ENCODE peak calls at places on chromosome X, in six cellular contexts. N is adrenal gland, P is cardiac fibroblast, J is K562, D is tibial nerve, R is IMR-90. L is an unnamed sample.

GRCh38 chrX:154739952-154740351 is 10.9 kb downstream of the GAB3 start:
- DNase-seq in P (no peak), D (no peak), R (no peak), J (no peak), N (no peak), L (no peak)

GRCh38 chrX:19811807-19812604 is 75.4 kb downstream of the SH3KBP1 start:
- DNase-seq in N (no peak), D (no peak), R (peak), J (no peak), P (peak), L (no peak)

GRCh38 chrX:47976254-47977151 is 27.3 kb downstream of the ZNF182 start:
- DNase-seq in D (no peak), R (no peak), P (no peak), N (no peak), J (no peak), L (no peak)

GRCh38 chrX:1601768-1602085 is 10.3 kb downstream of the AKAP17A start:
- DNase-seq in J (no peak), D (no peak), N (no peak), R (no peak), P (no peak), L (no peak)

GRCh38 chrX:15942307-15942706 is 87.7 kb upstream of the AP1S2 start:
- DNase-seq in D (no peak), P (no peak), J (no peak), N (no peak), R (no peak), L (no peak)

GRCh38 chrX:123626962-123627361 is 105.9 kb downstream of the THOC2 start:
- DNase-seq in J (no peak), P (peak), D (no peak), R (peak), N (no peak), L (no peak)

GRCh38 chrX:54029543-54030143 is 14.6 kb downstream of the PHF8 start:
- DNase-seq in J (no peak), P (no peak), D (no peak), R (no peak), N (no peak), L (no peak)

GRCh38 chrX:48090123-48090522 is 18.7 kb upstream of the ZNF630 start:
- DNase-seq in N (no peak), R (no peak), J (no peak), P (no peak), D (no peak), L (no peak)

GRCh38 chrX:54564942-54565341 is 34.9 kb downstream of the GNL3L start:
- DNase-seq in R (peak), P (peak), J (no peak), N (no peak), D (no peak), L (no peak)

GRCh38 chrX:107629533-107629909 is 1.2 kb downstream of the PRPS1 start:
- DNase-seq in R (peak), P (peak), J (peak), D (peak), N (no peak), L (no peak)

GRCh38 chrX:107673933-107674479 is 45.7 kb downstream of the PRPS1 start:
- DNase-seq in D (peak), J (peak), P (peak), R (no peak), N (peak), L (no peak)

GRCh38 chrX:47179221-47179927 is 14.3 kb upstream of the UBA1 start:
- DNase-seq in N (peak), R (no peak), J (no peak), D (no peak), P (peak), L (no peak)

GRCh38 chrX:30865020-30865419 is 24.0 kb downstream of the TAB3 start:
- DNase-seq in J (peak), D (no peak), R (no peak), P (peak), N (no peak), L (no peak)

GRCh38 chrX:130413415-130413814 is 11.6 kb downstream of the RBMX2 start:
- DNase-seq in P (peak), J (no peak), N (no peak), R (no peak), D (no peak), L (no peak)

GRCh38 chrX:154096140-154097002 is 1.1 kb downstream of the MECP2 start:
- DNase-seq in R (peak), P (peak), N (peak), D (no peak), J (peak), L (no peak)

GRCh38 chrX:81308086-81308852 is 106.4 kb downstream of the SH3BGRL start:
- DNase-seq in J (no peak), R (no peak), P (no peak), N (no peak), D (no peak), L (no peak)

GRCh38 chrX:101958139-101958538 is 26.3 kb upstream of the ZMAT1 start:
- DNase-seq in R (peak), P (peak), J (no peak), D (no peak), N (no peak), L (no peak)

GRCh38 chrX:135345328-135345645 is 36.0 kb downstream of the ETDC start:
- DNase-seq in N (peak), J (no peak), P (peak), R (peak), D (peak), L (no peak)

GRCh38 chrX:73214366-73215094 is at the start of gene NAP1L2:
- DNase-seq in D (peak), P (peak), R (no peak), N (peak), J (no peak), L (no peak)

GRCh38 chrX:47562615-47563243 is 1.7 kb downstream of the ARAF start:
- DNase-seq in J (no peak), D (no peak), P (peak), R (no peak), N (no peak), L (no peak)

GRCh38 chrX:152641996-152642395 is 4.3 kb downstream of the GABRQ start:
- DNase-seq in R (peak), D (no peak), P (peak), N (no peak), J (peak), L (no peak)
- TF ChIP-seq CTCF in R (no peak), D (no peak), P (no peak), N (no peak), J (peak), L (no peak)

DNA sequence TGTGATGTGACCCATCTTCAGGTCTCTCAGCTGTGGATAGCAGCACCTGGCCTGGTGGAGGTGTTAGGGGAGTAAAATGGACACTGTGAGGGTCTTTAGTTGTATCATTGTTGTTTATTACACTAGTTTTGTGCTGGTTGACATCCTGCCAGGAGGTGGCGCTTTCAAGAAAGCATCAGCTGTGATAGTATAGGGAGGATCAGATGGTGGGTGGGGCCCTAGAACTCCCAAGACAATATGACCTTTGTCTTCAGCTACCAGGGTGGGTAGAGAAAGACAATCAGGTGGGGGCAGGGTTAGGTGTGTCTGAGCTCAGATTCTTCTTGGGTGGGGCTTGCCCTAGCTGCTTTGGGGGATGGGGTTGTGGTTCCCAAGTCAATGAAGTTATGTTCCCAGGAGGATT is 162.8 kb downstream of the PPP1R2C start:
- DNase-seq in R (no peak), N (no peak), D (no peak), P (no peak), J (no peak), L (no peak)
- TF ChIP-seq CTCF in R (no peak), N (no peak), D (no peak), P (no peak), J (peak), L (peak)

GRCh38 chrX:131728295-131729145 is 184.6 kb downstream of the OR13H1 start:
- DNase-seq in N (peak), D (no peak), R (peak), P (no peak), J (no peak), L (no peak)
- TF ChIP-seq CTCF in N (peak), D (peak), R (peak), P (no peak), J (no peak), L (no peak)

GRCh38 chrX:131821945-131822622 is 201.0 kb upstream of the STK26 start:
- DNase-seq in P (no peak), D (no peak), J (no peak), R (peak), N (peak), L (no peak)

GRCh38 chrX:131812847-131813825 is 210.0 kb upstream of the STK26 start:
- DNase-seq in P (peak), N (peak), D (peak), J (peak), R (peak), L (no peak)

GRCh38 chrX:131818297-131818936 is 204.7 kb upstream of the STK26 start:
- DNase-seq in J (no peak), R (no peak), P (no peak), D (no peak), N (no peak), L (no peak)

DNA sequence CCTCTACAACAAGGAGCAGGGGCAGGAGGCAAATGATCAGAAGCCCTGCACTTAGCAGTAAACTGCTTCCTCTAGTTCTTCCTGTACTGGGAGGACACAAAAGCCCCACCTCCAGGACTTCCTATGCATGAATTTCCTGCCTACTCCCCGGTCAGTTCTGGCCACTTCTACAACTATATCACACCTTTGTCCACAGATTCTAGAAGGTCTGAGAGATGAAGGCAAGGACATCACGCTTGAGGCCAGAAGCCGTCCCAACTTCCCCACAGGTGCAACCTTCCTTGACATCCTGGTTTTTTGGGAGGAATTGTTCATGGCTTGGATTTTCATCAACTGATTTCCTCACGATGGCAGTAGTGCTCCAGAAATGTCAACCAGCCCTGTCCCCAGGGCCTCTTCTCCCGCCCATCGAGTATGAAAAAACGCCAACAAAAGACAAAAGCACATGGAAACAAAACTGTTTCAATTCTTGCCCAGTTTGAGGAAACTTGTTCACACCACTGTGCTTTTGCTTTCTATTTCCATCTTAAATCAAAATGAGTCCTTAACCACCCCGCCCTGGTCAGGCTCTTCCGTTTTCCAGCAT is 206.5 kb upstream of the STK26 start:
- DNase-seq in D (peak), J (no peak), R (peak), N (peak), P (no peak), L (no peak)
- TF ChIP-seq CTCF in D (peak), J (no peak), R (peak), N (peak), P (no peak), L (no peak)

GRCh38 chrX:17376381-17377046 is 1.5 kb downstream of the NHS start:
- DNase-seq in R (no peak), J (no peak), P (peak), N (peak), D (peak), L (no peak)
- TF ChIP-seq CTCF in R (no peak), J (no peak), P (no peak), N (no peak), D (no peak), L (no peak)

DNA sequence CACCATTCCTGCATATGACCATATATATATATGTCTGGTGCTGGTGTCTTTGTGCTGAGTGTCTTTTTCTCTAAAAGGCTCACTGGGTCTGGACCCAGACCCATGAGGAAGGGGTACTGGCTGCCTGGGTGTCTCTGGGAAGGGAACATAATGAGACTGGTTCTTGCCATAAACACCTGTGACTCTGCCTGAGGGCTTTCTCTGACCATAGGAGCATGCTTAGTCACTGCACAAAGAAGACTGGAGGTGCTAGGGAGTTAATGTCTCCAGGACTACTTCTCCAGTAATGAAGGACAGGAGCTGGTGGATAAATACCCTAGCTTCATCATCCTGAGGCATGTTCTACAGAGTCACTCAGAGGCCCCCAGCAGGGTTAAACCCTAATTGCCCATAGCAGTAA is 47.1 kb upstream of the CASK start:
- DNase-seq in D (no peak), J (no peak), R (no peak), N (no peak), P (no peak), L (no peak)
- TF ChIP-seq CTCF in D (no peak), J (no peak), R (no peak), N (no peak), P (no peak), L (no peak)

GRCh38 chrX:32408389-32408788 is 803.0 kb downstream of the DMD start:
- DNase-seq in P (peak), D (no peak), N (no peak), J (no peak), R (no peak), L (no peak)
- TF ChIP-seq CTCF in P (peak), D (no peak), N (no peak), J (no peak), R (peak), L (peak)

GRCh38 chrX:70281951-70282350 is at the start of gene RAB41:
- DNase-seq in N (no peak), R (no peak), D (no peak), J (peak), P (no peak), L (no peak)

GRCh38 chrX:70280573-70280972 is 1.4 kb upstream of the RAB41 start:
- DNase-seq in R (no peak), J (no peak), N (no peak), P (no peak), D (no peak), L (no peak)

GRCh38 chrX:70279081-70279480 is 2.9 kb upstream of the RAB41 start:
- DNase-seq in P (no peak), J (no peak), R (no peak), N (no peak), D (no peak), L (no peak)
- TF ChIP-seq CTCF in P (no peak), J (no peak), R (no peak), N (no peak), D (no peak), L (no peak)

GRCh38 chrX:118675336-118675965 is 52.0 kb upstream of the IL13RA1 start:
- DNase-seq in J (no peak), R (no peak), P (no peak), D (no peak), N (no peak), L (no peak)

GRCh38 chrX:118677318-118677717 is 50.1 kb upstream of the IL13RA1 start:
- DNase-seq in N (no peak), D (no peak), P (no peak), J (no peak), R (no peak), L (no peak)

GRCh38 chrX:118675966-118676349 is 51.4 kb upstream of the IL13RA1 start:
- DNase-seq in P (no peak), N (no peak), R (no peak), J (no peak), D (no peak), L (no peak)

GRCh38 chrX:118682258-118683014 is 45.0 kb upstream of the IL13RA1 start:
- DNase-seq in D (no peak), N (no peak), P (no peak), J (no peak), R (no peak), L (no peak)

GRCh38 chrX:118679290-118679689 is 48.1 kb upstream of the IL13RA1 start:
- DNase-seq in R (no peak), D (no peak), P (no peak), N (no peak), J (no peak), L (no peak)
- TF ChIP-seq CTCF in R (no peak), D (no peak), P (no peak), N (no peak), J (no peak), L (no peak)

GRCh38 chrX:43557792-43558191 is 98.3 kb upstream of the MAOA start:
- DNase-seq in P (peak), R (peak), N (peak), D (peak), J (peak), L (peak)
- TF ChIP-seq CTCF in P (peak), R (peak), N (peak), D (peak), J (peak), L (peak)